ENCODE peak calls at places on chromosome 3, in ten cellular contexts. G is AG09309; A is activated CD8-positive, alpha-beta memory T cell treated with anti-CD3 and anti-CD28 coated beads for 48 hours; R is H7; P is lower leg skin; U is effector memory CD4-positive, alpha-beta T cell; I is left ventricle myocardium inferior; Q is kidney glomerular epithelial cell; F is GM20000; J is NCI-H1105 treated with DMSO at 0.1 percent for 48 hours. Z is an unnamed sample.

GRCh38 chr3:171904829-171905228 is 61.7 kb downstream of the TMEM212 start:
- DNase-seq in U (no peak), R (no peak), A (no peak), J (no peak), I (no peak), Q (no peak), G (no peak), F (no peak), P (no peak), Z (no peak)

GRCh38 chr3:25433868-25434267 is 5.8 kb downstream of the RARB start:
- DNase-seq in J (no peak), U (no peak), G (no peak), I (peak; percentile 25), P (no peak), Q (no peak), F (no peak), R (no peak), A (no peak), Z (no peak)

GRCh38 chr3:151265866-151266265 is 12.5 kb downstream of the P2RY14 start:
- DNase-seq in Q (no peak), P (no peak), G (no peak), J (peak; percentile 7), R (no peak), U (no peak), A (no peak), F (peak; percentile 26), I (no peak), Z (peak; percentile 27)

GRCh38 chr3:141575879-141576743 is 89.3 kb downstream of the RASA2 start:
- DNase-seq in F (peak; percentile 36), J (peak; percentile 57), U (no peak), A (no peak), P (no peak), G (no peak), R (peak; percentile 4), Q (no peak), I (no peak), Z (no peak)

GRCh38 chr3:146157325-146158060 is 3.5 kb downstream of the PLOD2 start:
- DNase-seq in A (no peak), F (no peak), J (no peak), U (no peak), R (no peak), G (no peak), I (no peak), P (no peak), Q (no peak), Z (no peak)

GRCh38 chr3:165336786-165337185 is 140.6 kb upstream of the SLITRK3 start:
- DNase-seq in Q (no peak), U (no peak), I (no peak), R (no peak), J (no peak), P (no peak), G (no peak), A (no peak), F (no peak), Z (no peak)

GRCh38 chr3:99909714-99910508 is 92.2 kb downstream of the CMSS1 start:
- DNase-seq in I (no peak), F (no peak), R (no peak), G (no peak), U (no peak), Q (peak; percentile 76), A (no peak), J (no peak), P (no peak), Z (no peak)

GRCh38 chr3:19474169-19474568 is 325.9 kb downstream of the KCNH8 start:
- DNase-seq in J (no peak), G (no peak), U (no peak), R (peak; percentile 8), P (no peak), Q (no peak), F (no peak), A (no peak), I (no peak), Z (peak; percentile 41)

Z was measured in neural progenitor cell.